ENCODE peak calls at places on chromosomes 3 and 15, in ten cellular contexts. One of them, this sample, is unnamed.

GRCh38 chr3:4993276-4994143 is 14.3 kb downstream of the BHLHE40 start:
- DNase-seq in activated naive CD8-positive, alpha-beta T cell treated with anti-CD3 and anti-CD28 coated beads, Interleukin-2, amount 50 U/mL, for 24 hours: no peak
- DNase-seq in ovary: no peak
- DNase-seq in lung: no peak
- DNase-seq in GM13976: no peak
- DNase-seq in cardiac fibroblast: no peak
- DNase-seq in astrocyte of the cerebellum: no peak
- DNase-seq in stimulated activated CD8-positive, alpha-beta memory T cell treated with anti-CD3 and anti-CD28 coated beads, Interleukin-4, amount 100 ng/mL, for 24 hours: no peak
- DNase-seq in T-helper 2 cell: no peak
- DNase-seq in NCI-H2029: no peak
- DNase-seq in this sample: no peak

GRCh38 chr3:66405701-66406091 is 95.1 kb downstream of the LRIG1 start:
- DNase-seq in activated naive CD8-positive, alpha-beta T cell treated with anti-CD3 and anti-CD28 coated beads, Interleukin-2, amount 50 U/mL, for 24 hours: no peak
- DNase-seq in T-helper 2 cell: no peak
- DNase-seq in GM13976: no peak
- DNase-seq in ovary: no peak
- DNase-seq in cardiac fibroblast: peak; percentile 40
- DNase-seq in stimulated activated CD8-positive, alpha-beta memory T cell treated with anti-CD3 and anti-CD28 coated beads, Interleukin-4, amount 100 ng/mL, for 24 hours: no peak
- DNase-seq in NCI-H2029: no peak
- DNase-seq in astrocyte of the cerebellum: peak; percentile 51
- DNase-seq in lung: no peak
- DNase-seq in this sample: no peak

GRCh38 chr15:89104172-89104564 is 15.9 kb downstream of the ABHD2 start:
- DNase-seq in stimulated activated CD8-positive, alpha-beta memory T cell treated with anti-CD3 and anti-CD28 coated beads, Interleukin-4, amount 100 ng/mL, for 24 hours: no peak
- DNase-seq in astrocyte of the cerebellum: no peak
- DNase-seq in cardiac fibroblast: peak; percentile 93
- DNase-seq in lung: no peak
- DNase-seq in NCI-H2029: no peak
- DNase-seq in ovary: no peak
- DNase-seq in T-helper 2 cell: no peak
- DNase-seq in activated naive CD8-positive, alpha-beta T cell treated with anti-CD3 and anti-CD28 coated beads, Interleukin-2, amount 50 U/mL, for 24 hours: no peak
- DNase-seq in GM13976: no peak
- DNase-seq in this sample: no peak

GRCh38 chr3:64956619-64957018 is 268.8 kb upstream of the ADAMTS9 start:
- DNase-seq in stimulated activated CD8-positive, alpha-beta memory T cell treated with anti-CD3 and anti-CD28 coated beads, Interleukin-4, amount 100 ng/mL, for 24 hours: no peak
- DNase-seq in cardiac fibroblast: no peak
- DNase-seq in T-helper 2 cell: no peak
- DNase-seq in GM13976: no peak
- DNase-seq in lung: no peak
- DNase-seq in ovary: no peak
- DNase-seq in astrocyte of the cerebellum: no peak
- DNase-seq in activated naive CD8-positive, alpha-beta T cell treated with anti-CD3 and anti-CD28 coated beads, Interleukin-2, amount 50 U/mL, for 24 hours: no peak
- DNase-seq in NCI-H2029: no peak
- DNase-seq in this sample: no peak

GRCh38 chr3:185318136-185318535 is 44.8 kb upstream of the MAP3K13 start:
- DNase-seq in ovary: no peak
- DNase-seq in activated naive CD8-positive, alpha-beta T cell treated with anti-CD3 and anti-CD28 coated beads, Interleukin-2, amount 50 U/mL, for 24 hours: no peak
- DNase-seq in astrocyte of the cerebellum: no peak
- DNase-seq in cardiac fibroblast: peak; percentile 70
- DNase-seq in stimulated activated CD8-positive, alpha-beta memory T cell treated with anti-CD3 and anti-CD28 coated beads, Interleukin-4, amount 100 ng/mL, for 24 hours: no peak
- DNase-seq in GM13976: no peak
- DNase-seq in NCI-H2029: no peak
- DNase-seq in T-helper 2 cell: no peak
- DNase-seq in lung: no peak
- DNase-seq in this sample: no peak

GRCh38 chr3:126781889-126782491 is 78.0 kb downstream of the CHCHD6 start:
- DNase-seq in NCI-H2029: no peak
- DNase-seq in GM13976: no peak
- DNase-seq in activated naive CD8-positive, alpha-beta T cell treated with anti-CD3 and anti-CD28 coated beads, Interleukin-2, amount 50 U/mL, for 24 hours: no peak
- DNase-seq in astrocyte of the cerebellum: peak; percentile 90
- DNase-seq in ovary: no peak
- DNase-seq in lung: no peak
- DNase-seq in stimulated activated CD8-positive, alpha-beta memory T cell treated with anti-CD3 and anti-CD28 coated beads, Interleukin-4, amount 100 ng/mL, for 24 hours: no peak
- DNase-seq in cardiac fibroblast: peak; percentile 80
- DNase-seq in T-helper 2 cell: no peak
- DNase-seq in this sample: no peak

GRCh38 chr3:169556349-169556870 is 107.1 kb downstream of the MECOM start:
- DNase-seq in lung: no peak
- DNase-seq in activated naive CD8-positive, alpha-beta T cell treated with anti-CD3 and anti-CD28 coated beads, Interleukin-2, amount 50 U/mL, for 24 hours: no peak
- DNase-seq in GM13976: no peak
- DNase-seq in astrocyte of the cerebellum: no peak
- DNase-seq in ovary: no peak
- DNase-seq in stimulated activated CD8-positive, alpha-beta memory T cell treated with anti-CD3 and anti-CD28 coated beads, Interleukin-4, amount 100 ng/mL, for 24 hours: no peak
- DNase-seq in T-helper 2 cell: no peak
- DNase-seq in NCI-H2029: no peak
- DNase-seq in cardiac fibroblast: no peak
- DNase-seq in this sample: no peak

GRCh38 chr3:115399751-115400150 is 223.6 kb upstream of the GAP43 start:
- DNase-seq in T-helper 2 cell: no peak
- DNase-seq in lung: no peak
- DNase-seq in activated naive CD8-positive, alpha-beta T cell treated with anti-CD3 and anti-CD28 coated beads, Interleukin-2, amount 50 U/mL, for 24 hours: no peak
- DNase-seq in stimulated activated CD8-positive, alpha-beta memory T cell treated with anti-CD3 and anti-CD28 coated beads, Interleukin-4, amount 100 ng/mL, for 24 hours: no peak
- DNase-seq in cardiac fibroblast: no peak
- DNase-seq in ovary: no peak
- DNase-seq in GM13976: no peak
- DNase-seq in astrocyte of the cerebellum: no peak
- DNase-seq in NCI-H2029: no peak
- DNase-seq in this sample: no peak

GRCh38 chr3:143885803-143886427 is 37.6 kb upstream of the SLC9A9 start:
- DNase-seq in T-helper 2 cell: no peak
- DNase-seq in GM13976: peak; percentile 38
- DNase-seq in activated naive CD8-positive, alpha-beta T cell treated with anti-CD3 and anti-CD28 coated beads, Interleukin-2, amount 50 U/mL, for 24 hours: peak; percentile 15
- DNase-seq in cardiac fibroblast: peak; percentile 60
- DNase-seq in stimulated activated CD8-positive, alpha-beta memory T cell treated with anti-CD3 and anti-CD28 coated beads, Interleukin-4, amount 100 ng/mL, for 24 hours: no peak
- DNase-seq in lung: no peak
- DNase-seq in NCI-H2029: peak; percentile 14
- DNase-seq in ovary: no peak
- DNase-seq in astrocyte of the cerebellum: no peak
- DNase-seq in this sample: no peak

GRCh38 chr3:127678611-127679533 is 6.1 kb downstream of the ABTB1 start:
- DNase-seq in stimulated activated CD8-positive, alpha-beta memory T cell treated with anti-CD3 and anti-CD28 coated beads, Interleukin-4, amount 100 ng/mL, for 24 hours: no peak
- DNase-seq in GM13976: no peak
- DNase-seq in ovary: peak; percentile 6
- DNase-seq in activated naive CD8-positive, alpha-beta T cell treated with anti-CD3 and anti-CD28 coated beads, Interleukin-2, amount 50 U/mL, for 24 hours: no peak
- DNase-seq in T-helper 2 cell: no peak
- DNase-seq in lung: peak; percentile 50
- DNase-seq in cardiac fibroblast: no peak
- DNase-seq in astrocyte of the cerebellum: no peak
- DNase-seq in NCI-H2029: no peak
- DNase-seq in this sample: no peak

GRCh38 chr15:101641894-101642293 is 10.3 kb downstream of the TM2D3 start:
- DNase-seq in lung: no peak
- DNase-seq in activated naive CD8-positive, alpha-beta T cell treated with anti-CD3 and anti-CD28 coated beads, Interleukin-2, amount 50 U/mL, for 24 hours: no peak
- DNase-seq in T-helper 2 cell: no peak
- DNase-seq in ovary: no peak
- DNase-seq in stimulated activated CD8-positive, alpha-beta memory T cell treated with anti-CD3 and anti-CD28 coated beads, Interleukin-4, amount 100 ng/mL, for 24 hours: no peak
- DNase-seq in astrocyte of the cerebellum: no peak
- DNase-seq in GM13976: no peak
- DNase-seq in NCI-H2029: no peak
- DNase-seq in cardiac fibroblast: peak; percentile 86
- DNase-seq in this sample: no peak

GRCh38 chr15:45113380-45113990 is 487 bp downstream of the DUOX2 start:
- DNase-seq in stimulated activated CD8-positive, alpha-beta memory T cell treated with anti-CD3 and anti-CD28 coated beads, Interleukin-4, amount 100 ng/mL, for 24 hours: no peak
- DNase-seq in NCI-H2029: no peak
- DNase-seq in T-helper 2 cell: no peak
- DNase-seq in GM13976: no peak
- DNase-seq in cardiac fibroblast: no peak
- DNase-seq in activated naive CD8-positive, alpha-beta T cell treated with anti-CD3 and anti-CD28 coated beads, Interleukin-2, amount 50 U/mL, for 24 hours: no peak
- DNase-seq in astrocyte of the cerebellum: no peak
- DNase-seq in lung: no peak
- DNase-seq in ovary: no peak
- DNase-seq in this sample: no peak

GRCh38 chr3:171646357-171647133 is 163.7 kb downstream of the PLD1 start:
- DNase-seq in lung: no peak
- DNase-seq in stimulated activated CD8-positive, alpha-beta memory T cell treated with anti-CD3 and anti-CD28 coated beads, Interleukin-4, amount 100 ng/mL, for 24 hours: no peak
- DNase-seq in T-helper 2 cell: no peak
- DNase-seq in ovary: no peak
- DNase-seq in GM13976: peak; percentile 68
- DNase-seq in NCI-H2029: no peak
- DNase-seq in activated naive CD8-positive, alpha-beta T cell treated with anti-CD3 and anti-CD28 coated beads, Interleukin-2, amount 50 U/mL, for 24 hours: no peak
- DNase-seq in astrocyte of the cerebellum: peak; percentile 68
- DNase-seq in cardiac fibroblast: peak; percentile 87
- DNase-seq in this sample: no peak

GRCh38 chr15:40087991-40088928 is 20.4 kb downstream of the BMF start:
- DNase-seq in activated naive CD8-positive, alpha-beta T cell treated with anti-CD3 and anti-CD28 coated beads, Interleukin-2, amount 50 U/mL, for 24 hours: no peak
- DNase-seq in GM13976: no peak
- DNase-seq in cardiac fibroblast: no peak
- DNase-seq in T-helper 2 cell: no peak
- DNase-seq in stimulated activated CD8-positive, alpha-beta memory T cell treated with anti-CD3 and anti-CD28 coated beads, Interleukin-4, amount 100 ng/mL, for 24 hours: no peak
- DNase-seq in NCI-H2029: no peak
- DNase-seq in ovary: peak; percentile 63
- DNase-seq in lung: no peak
- DNase-seq in astrocyte of the cerebellum: no peak
- DNase-seq in this sample: no peak

GRCh38 chr3:146953523-146954125 is 348.5 kb upstream of the PLSCR5 start:
- DNase-seq in astrocyte of the cerebellum: peak; percentile 92
- DNase-seq in cardiac fibroblast: no peak
- DNase-seq in lung: no peak
- DNase-seq in stimulated activated CD8-positive, alpha-beta memory T cell treated with anti-CD3 and anti-CD28 coated beads, Interleukin-4, amount 100 ng/mL, for 24 hours: no peak
- DNase-seq in ovary: no peak
- DNase-seq in NCI-H2029: no peak
- DNase-seq in activated naive CD8-positive, alpha-beta T cell treated with anti-CD3 and anti-CD28 coated beads, Interleukin-2, amount 50 U/mL, for 24 hours: no peak
- DNase-seq in T-helper 2 cell: no peak
- DNase-seq in GM13976: no peak
- DNase-seq in this sample: no peak

GRCh38 chr3:197520311-197521276 is 35.2 kb downstream of the BDH1 start:
- DNase-seq in activated naive CD8-positive, alpha-beta T cell treated with anti-CD3 and anti-CD28 coated beads, Interleukin-2, amount 50 U/mL, for 24 hours: no peak
- DNase-seq in T-helper 2 cell: no peak
- DNase-seq in NCI-H2029: no peak
- DNase-seq in stimulated activated CD8-positive, alpha-beta memory T cell treated with anti-CD3 and anti-CD28 coated beads, Interleukin-4, amount 100 ng/mL, for 24 hours: no peak
- DNase-seq in cardiac fibroblast: peak; percentile 53
- DNase-seq in astrocyte of the cerebellum: no peak
- DNase-seq in GM13976: no peak
- DNase-seq in lung: peak; percentile 67
- DNase-seq in ovary: no peak
- DNase-seq in this sample: no peak

GRCh38 chr3:52218454-52218853 is 7.0 kb downstream of the TLR9 start:
- DNase-seq in ovary: peak; percentile 16
- DNase-seq in T-helper 2 cell: no peak
- DNase-seq in stimulated activated CD8-positive, alpha-beta memory T cell treated with anti-CD3 and anti-CD28 coated beads, Interleukin-4, amount 100 ng/mL, for 24 hours: no peak
- DNase-seq in astrocyte of the cerebellum: no peak
- DNase-seq in activated naive CD8-positive, alpha-beta T cell treated with anti-CD3 and anti-CD28 coated beads, Interleukin-2, amount 50 U/mL, for 24 hours: peak; percentile 49
- DNase-seq in lung: no peak
- DNase-seq in GM13976: no peak
- DNase-seq in cardiac fibroblast: no peak
- DNase-seq in NCI-H2029: no peak
- DNase-seq in this sample: no peak

GRCh38 chr15:67521770-67522568 is 1.0 kb downstream of the C15orf61 start:
- DNase-seq in NCI-H2029: no peak
- DNase-seq in T-helper 2 cell: no peak
- DNase-seq in GM13976: no peak
- DNase-seq in astrocyte of the cerebellum: no peak
- DNase-seq in cardiac fibroblast: peak; percentile 31
- DNase-seq in ovary: no peak
- DNase-seq in stimulated activated CD8-positive, alpha-beta memory T cell treated with anti-CD3 and anti-CD28 coated beads, Interleukin-4, amount 100 ng/mL, for 24 hours: no peak
- DNase-seq in lung: no peak
- DNase-seq in activated naive CD8-positive, alpha-beta T cell treated with anti-CD3 and anti-CD28 coated beads, Interleukin-2, amount 50 U/mL, for 24 hours: no peak
- DNase-seq in this sample: no peak